ENCODE peak calls at places on chromosomes 7 and 10, in five cellular contexts. G is sigmoid colon, L is suprapubic skin, A is transverse colon, D is Panc1. P is an unnamed sample.

GRCh38 chr7:90788057-90788456 is 191.9 kb downstream of the CDK14 start:
- DNase-seq in L (no peak), G (no peak), A (no peak), D (no peak), P (no peak)

GRCh38 chr10:31652038-31652437 is 276.6 kb downstream of the ARHGAP12 start:
- DNase-seq in G (no peak), L (no peak), A (no peak), D (no peak), P (no peak)

GRCh38 chr7:153628825-153629224 is 423.4 kb upstream of the DPP6 start:
- DNase-seq in L (no peak), D (no peak), A (no peak), G (no peak), P (no peak)

GRCh38 chr10:89481662-89482061 is 53.7 kb downstream of the SLC16A12 start:
- DNase-seq in A (no peak), L (no peak), G (no peak), D (no peak), P (no peak)

GRCh38 chr10:93512565-93512964 is 16.2 kb downstream of the CEP55 start:
- DNase-seq in D (no peak), A (no peak), L (no peak), G (no peak), P (no peak)

GRCh38 chr10:119246862-119247549 is 39.6 kb downstream of the GRK5 start:
- DNase-seq in A (no peak), D (no peak), G (no peak), L (no peak), P (no peak)

GRCh38 chr10:36463390-36463789 is 662.0 kb upstream of the ANKRD30A start:
- DNase-seq in L (no peak), G (no peak), A (no peak), D (no peak), P (no peak)

GRCh38 chr10:73117976-73118743 is 7.9 kb downstream of the NUDT13 start:
- DNase-seq in A (no peak), L (no peak), D (no peak), G (no peak), P (no peak)

GRCh38 chr7:41910916-41911315 is 208.0 kb upstream of the INHBA start:
- DNase-seq in A (no peak), D (no peak), L (no peak), G (no peak), P (no peak)

GRCh38 chr10:110625356-110625894 is 18.7 kb upstream of the RBM20 start:
- DNase-seq in A (peak), L (no peak), D (no peak), G (no peak), P (no peak)

GRCh38 chr10:21943633-21944265 is 59.8 kb downstream of the DNAJC1 start:
- DNase-seq in L (no peak), G (no peak), D (no peak), A (no peak), P (peak)

GRCh38 chr10:110873951-110874350 is 2.2 kb downstream of the PDCD4 start:
- DNase-seq in L (no peak), G (no peak), D (no peak), A (no peak), P (no peak)

GRCh38 chr7:137992738-137993394 is 9.0 kb downstream of the CREB3L2 start:
- DNase-seq in A (peak), L (peak), D (no peak), G (peak), P (peak)

GRCh38 chr10:133350950-133351329 is 3.8 kb downstream of the PRAP1 start:
- DNase-seq in D (no peak), L (no peak), G (peak), A (no peak), P (no peak)

GRCh38 chr10:75650648-75651047 is 219.2 kb downstream of the LRMDA start:
- DNase-seq in D (no peak), A (no peak), L (no peak), G (no peak), P (no peak)

GRCh38 chr10:26259341-26259740 is 42.8 kb downstream of the GAD2 start:
- DNase-seq in G (no peak), L (no peak), D (no peak), A (no peak), P (no peak)

GRCh38 chr10:122102867-122103525 is 114.0 kb downstream of the TACC2 start:
- DNase-seq in A (no peak), G (peak), D (no peak), L (no peak), P (no peak)

GRCh38 chr7:54278847-54279246 is 263.3 kb upstream of the VSTM2A start:
- DNase-seq in G (no peak), D (no peak), A (no peak), L (no peak), P (no peak)

GRCh38 chr7:143223784-143224183 is 1.9 kb downstream of the TAS2R40 start:
- DNase-seq in G (no peak), A (no peak), L (no peak), D (no peak), P (no peak)

GRCh38 chr7:86094166-86094669 is 549.5 kb upstream of the GRM3 start:
- DNase-seq in A (no peak), D (no peak), G (no peak), L (no peak), P (no peak)

GRCh38 chr7:15937571-15937970 is 251.1 kb upstream of the MEOX2 start:
- DNase-seq in D (no peak), G (no peak), L (no peak), A (no peak), P (no peak)

GRCh38 chr7:158446706-158447105 is 140.9 kb downstream of the PTPRN2 start:
- DNase-seq in G (no peak), L (no peak), D (no peak), A (no peak), P (no peak)

GRCh38 chr10:93221171-93221496 is 147.4 kb downstream of the CYP26A1 start:
- DNase-seq in L (no peak), A (no peak), G (no peak), D (no peak), P (no peak)

GRCh38 chr7:64574481-64575159 is 11.7 kb upstream of the ZNF680 start:
- DNase-seq in A (no peak), D (peak), L (no peak), G (no peak), P (no peak)

GRCh38 chr10:88089498-88089897 is 226.1 kb downstream of the PTEN start:
- DNase-seq in G (no peak), L (no peak), D (no peak), A (no peak), P (no peak)

GRCh38 chr10:131514454-131514853 is 202.9 kb upstream of the TCERG1L start:
- DNase-seq in A (no peak), G (no peak), D (no peak), L (no peak), P (no peak)

GRCh38 chr10:100342627-100342972 is 4.4 kb upstream of the SCD start:
- DNase-seq in L (no peak), G (no peak), D (no peak), A (no peak), P (no peak)

GRCh38 chr7:6647541-6647940 is 10.4 kb downstream of the ZNF316 start:
- DNase-seq in A (no peak), G (no peak), L (no peak), D (no peak), P (no peak)

GRCh38 chr10:102780246-102780645 is 36.5 kb downstream of the WBP1L start:
- DNase-seq in D (no peak), L (no peak), A (no peak), G (no peak), P (no peak)

GRCh38 chr7:51019231-51019844 is 236.6 kb upstream of the GRB10 start:
- DNase-seq in L (no peak), A (no peak), G (no peak), D (no peak), P (no peak)

GRCh38 chr10:78211476-78212110 is 177.9 kb downstream of the RPS24 start:
- DNase-seq in L (no peak), G (no peak), A (no peak), D (peak), P (peak)

GRCh38 chr7:108413782-108414492 is 42.3 kb downstream of the NRCAM start:
- DNase-seq in L (no peak), G (no peak), D (no peak), A (no peak), P (peak)

GRCh38 chr10:102967123-102967522 is 49.0 kb downstream of the CNNM2 start:
- DNase-seq in D (no peak), L (no peak), G (no peak), A (no peak), P (no peak)

GRCh38 chr10:96850825-96851224 is 18.7 kb downstream of the LCOR start:
- DNase-seq in A (no peak), L (no peak), G (no peak), D (peak), P (no peak)

DNA sequence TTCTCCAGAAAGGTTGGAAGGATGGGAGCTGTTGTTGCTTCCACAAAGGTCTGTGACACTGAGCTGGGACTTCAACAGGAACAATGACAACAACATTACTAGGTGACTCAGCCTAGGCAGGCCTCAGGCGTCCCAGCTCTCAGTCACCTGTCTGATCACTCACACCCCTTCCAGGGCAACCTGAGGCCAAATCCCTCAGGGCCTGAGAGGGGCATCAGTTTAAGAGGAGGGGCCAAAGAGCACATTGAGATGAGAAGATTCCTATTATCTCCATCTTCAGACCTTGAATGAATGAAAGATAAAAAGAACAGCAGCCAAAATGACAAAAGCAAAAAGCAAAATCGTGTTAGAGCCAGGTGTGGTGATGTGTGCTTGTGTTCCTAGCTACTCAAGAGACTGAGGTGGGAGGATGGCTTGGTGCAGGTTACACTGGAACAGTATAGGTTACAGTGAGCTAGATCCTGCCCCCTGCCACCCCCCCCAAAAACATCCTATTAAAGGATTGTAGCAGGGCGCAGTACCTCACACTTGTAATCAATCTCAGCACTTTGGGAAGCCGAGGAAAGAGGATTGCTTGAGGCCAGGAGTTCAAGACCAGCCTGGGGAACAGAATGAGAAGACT is at the start of gene ATG9B:
- DNase-seq in L (no peak), G (no peak), D (no peak), A (no peak), P (no peak)
- TF ChIP-seq POLR2AphosphoS5 in L (no peak), G (no peak), D (no peak), A (no peak), P (no peak)

GRCh38 chr10:71351087-71351486 is 32.0 kb downstream of the SLC29A3 start:
- DNase-seq in L (no peak), G (no peak), A (no peak), D (no peak), P (no peak)
- TF ChIP-seq POLR2AphosphoS5 in L (no peak), G (no peak), A (no peak), D (no peak), P (no peak)

GRCh38 chr7:5598261-5598761 is 174.7 kb upstream of the TNRC18 start:
- DNase-seq in G (peak), D (no peak), L (no peak), A (no peak), P (no peak)
- TF ChIP-seq POLR2AphosphoS5 in G (no peak), D (no peak), L (no peak), A (no peak), P (no peak)

DNA sequence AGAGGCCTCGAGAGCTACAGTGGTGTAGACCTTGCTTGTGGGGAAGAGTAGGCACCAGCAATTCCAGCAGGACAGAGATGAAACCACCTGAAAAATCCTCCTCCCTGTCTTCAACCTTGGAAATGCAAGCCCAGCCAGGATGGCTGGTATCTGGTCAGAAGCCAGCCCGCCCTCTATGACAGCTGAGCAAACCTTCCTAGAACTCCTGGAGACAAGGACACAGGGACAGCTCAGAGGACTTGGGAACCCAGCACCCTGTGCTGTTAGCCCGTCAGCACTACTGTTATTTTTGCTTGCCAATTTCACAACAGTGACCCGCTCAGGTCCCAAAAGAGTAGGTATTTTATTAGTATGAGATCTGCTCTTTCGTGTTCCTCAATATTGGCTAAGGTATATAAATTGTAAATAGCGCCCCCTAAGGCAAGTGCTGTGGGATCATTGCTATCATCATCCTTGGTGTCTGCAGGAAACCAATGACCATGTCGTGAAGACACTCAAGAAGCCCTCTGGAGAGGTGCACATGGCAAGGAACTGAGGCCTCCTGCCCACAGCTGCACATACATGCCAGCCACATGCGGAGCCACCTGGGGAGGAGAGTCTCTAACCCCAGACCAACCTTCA is 156.5 kb upstream of the CHST15 start:
- DNase-seq in G (no peak), D (no peak), A (peak), L (peak), P (no peak)
- TF ChIP-seq POLR2AphosphoS5 in G (no peak), D (no peak), A (no peak), L (no peak), P (no peak)